ENCODE peak calls at places on chromosomes 5 and 9, in six cellular contexts. O, T, N, X, Q and W are unnamed samples. For H3K4me1, the result is how much of the 10 kb centered on the place peaks cover.

GRCh38 chr9:31334837-31335528 is 1049.5 kb upstream of the ACO1 start:
- DNase-seq in X (no peak), Q (no peak), N (no peak), T (no peak), O (no peak), W (no peak)

GRCh38 chr9:16705121-16705604 is 165.3 kb downstream of the BNC2 start:
- DNase-seq in O (peak), N (peak), X (peak), Q (no peak), T (peak), W (no peak)

GRCh38 chr9:18658764-18659705 is 185.1 kb downstream of the ADAMTSL1 start:
- DNase-seq in T (no peak), Q (no peak), O (no peak), N (no peak), X (no peak), W (no peak)

GRCh38 chr5:159975462-159976019 is 33.4 kb upstream of the TTC1 start:
- DNase-seq in N (no peak), X (no peak), T (no peak), O (peak), Q (no peak), W (no peak)

GRCh38 chr5:140240987-140241706 is 61.8 kb downstream of the PFDN1 start:
- DNase-seq in N (peak), T (peak), X (peak), O (peak), Q (no peak), W (no peak)

GRCh38 chr5:45101146-45101545 is 292.4 kb downstream of the MRPS30 start:
- DNase-seq in T (no peak), X (no peak), Q (no peak), O (no peak), N (no peak), W (no peak)

GRCh38 chr9:116870566-116870965 is 183.5 kb downstream of the TRIM32 start:
- DNase-seq in N (no peak), Q (no peak), O (no peak), X (no peak), T (no peak), W (no peak)

GRCh38 chr9:123513554-123513953 is 157.6 kb downstream of the CRB2 start:
- DNase-seq in T (no peak), O (no peak), X (no peak), N (no peak), Q (no peak), W (no peak)

GRCh38 chr9:136665704-136666363 is 3.1 kb downstream of the EGFL7 start:
- DNase-seq in T (no peak), N (no peak), X (peak), Q (no peak), O (no peak), W (no peak)

GRCh38 chr5:154072782-154073171 is 34.0 kb downstream of the MFAP3 start:
- DNase-seq in Q (no peak), X (peak), N (no peak), T (no peak), O (no peak), W (no peak)

GRCh38 chr9:114811301-114811700 is 5.5 kb upstream of the TNFSF15 start:
- DNase-seq in O (peak), Q (no peak), T (no peak), X (no peak), N (no peak), W (no peak)

GRCh38 chr5:177492841-177493240 is 4.6 kb downstream of the PDLIM7 start:
- DNase-seq in N (no peak), X (no peak), O (no peak), Q (no peak), T (peak), W (no peak)
- H3K4me1 ChIP-seq in N (under half), X (under half), O (under half), Q (under half), T (under half), W (under half)

GRCh38 chr9:22241024-22241423 is 205.6 kb upstream of the DMRTA1 start:
- DNase-seq in X (no peak), O (no peak), T (no peak), N (no peak), Q (no peak), W (no peak)
- H3K4me1 ChIP-seq in X (under half), O (under half), T (under half), N (under half), Q (under half), W (under half)

GRCh38 chr9:137761793-137762192 is 115.8 kb upstream of the CACNA1B start:
- DNase-seq in N (no peak), X (no peak), Q (no peak), O (no peak), T (no peak), W (no peak)

GRCh38 chr9:137759649-137760321 is 117.8 kb upstream of the CACNA1B start:
- DNase-seq in O (no peak), N (no peak), Q (no peak), T (no peak), X (no peak), W (no peak)

GRCh38 chr9:137760426-137760825 is 117.2 kb upstream of the CACNA1B start:
- DNase-seq in X (no peak), Q (no peak), T (no peak), O (no peak), N (no peak), W (no peak)

GRCh38 chr9:137762414-137763061 is 115.0 kb upstream of the CACNA1B start:
- DNase-seq in O (no peak), Q (no peak), T (no peak), X (no peak), N (no peak), W (no peak)

GRCh38 chr9:137761032-137761431 is 116.5 kb upstream of the CACNA1B start:
- DNase-seq in X (no peak), T (no peak), N (no peak), Q (peak), O (no peak), W (no peak)
- H3K4me1 ChIP-seq in X (under half), T (under half), N (under half), Q (under half), O (under half), W (under half)

GRCh38 chr9:1994180-1994579 is 21.0 kb upstream of the SMARCA2 start:
- DNase-seq in O (no peak), Q (no peak), X (no peak), N (no peak), T (no peak), W (no peak)
- H3K4me1 ChIP-seq in O (under half), Q (under half), X (under half), N (under half), T (under half), W (under half)

GRCh38 chr9:69175488-69175872 is 1.4 kb downstream of the TJP2 start:
- DNase-seq in O (no peak), Q (no peak), T (no peak), X (no peak), N (no peak), W (no peak)

GRCh38 chr9:69173497-69173890 is 583 bp upstream of the TJP2 start:
- DNase-seq in X (no peak), T (no peak), O (no peak), Q (no peak), N (no peak), W (no peak)

GRCh38 chr9:69172895-69173294 is 1.2 kb upstream of the TJP2 start:
- DNase-seq in O (no peak), N (no peak), Q (no peak), X (no peak), T (no peak), W (no peak)

GRCh38 chr9:69174645-69175487 is 789 bp downstream of the TJP2 start:
- DNase-seq in N (no peak), Q (no peak), T (peak), X (peak), O (peak), W (no peak)

DNA sequence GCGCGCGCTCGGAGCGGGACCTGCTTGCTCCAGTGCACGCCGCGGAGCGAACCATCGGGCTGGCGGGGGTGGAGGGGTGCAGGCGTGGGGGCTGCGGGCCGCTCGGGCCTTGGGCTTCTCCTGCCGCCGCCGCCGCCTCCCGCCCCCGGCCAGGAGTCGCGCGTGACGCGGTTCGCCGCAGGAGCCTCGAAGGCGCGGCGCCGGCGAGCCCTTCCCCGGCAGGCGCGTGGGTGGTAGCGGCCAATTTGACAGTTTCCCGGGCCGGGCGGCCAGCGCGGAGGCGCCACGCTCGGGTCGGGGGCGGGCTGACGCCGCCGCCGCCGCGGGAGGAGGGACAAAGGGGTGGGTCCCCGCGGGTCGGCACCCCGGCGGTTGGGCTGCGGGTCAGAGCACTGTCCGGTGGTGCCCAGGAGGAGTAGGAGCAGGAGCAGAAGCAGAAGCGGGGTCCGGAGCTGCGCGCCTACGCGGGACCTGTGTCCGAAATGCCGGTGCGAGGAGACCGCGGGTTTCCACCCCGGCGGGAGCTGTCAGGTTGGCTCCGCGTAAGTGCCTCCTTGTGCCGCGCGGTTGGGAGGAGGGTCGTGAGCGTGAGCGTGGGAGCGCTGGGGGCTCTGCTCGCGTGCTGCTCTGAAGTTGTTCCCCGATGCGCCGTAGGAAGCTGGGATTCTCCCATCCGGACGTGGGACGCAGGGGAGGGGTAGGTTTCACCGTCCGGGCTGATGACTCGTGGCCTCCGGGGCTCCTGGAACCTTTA is at the start of gene TJP2:
- DNase-seq in T (peak), X (peak), Q (peak), O (peak), N (peak), W (no peak)
- H3K4me1 ChIP-seq in T (under half), X (under half), Q (half or more), O (under half), N (half or more), W (half or more)

GRCh38 chr9:131654857-131655577 is 84.9 kb downstream of the RAPGEF1 start:
- DNase-seq in Q (no peak), N (no peak), T (no peak), O (peak), X (no peak), W (no peak)
- H3K4me1 ChIP-seq in Q (under half), N (half or more), T (half or more), O (half or more), X (under half), W (under half)

DNA sequence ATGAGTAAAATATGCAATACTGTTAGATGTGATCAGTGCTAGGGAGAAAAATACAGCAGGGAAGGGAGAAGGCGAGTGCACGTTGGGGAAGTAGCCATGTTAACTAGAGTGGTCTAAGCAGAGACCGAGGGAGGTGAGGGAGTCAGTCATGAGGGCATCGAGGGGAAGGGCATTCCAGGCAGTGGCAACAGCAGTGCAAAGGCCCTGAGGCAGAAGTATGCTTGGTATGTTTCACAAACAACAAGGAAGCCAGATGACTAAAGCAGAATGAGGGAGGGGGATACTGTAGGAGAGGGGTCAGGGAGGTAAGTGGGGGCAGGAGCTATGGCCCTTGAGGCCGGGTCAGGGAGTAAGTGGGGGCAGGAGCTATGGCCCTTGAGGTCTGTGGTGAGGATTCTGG is 123.3 kb upstream of the BOD1 start:
- DNase-seq in T (no peak), O (no peak), X (no peak), Q (no peak), N (no peak), W (no peak)
- H3K4me1 ChIP-seq in T (under half), O (under half), X (under half), Q (under half), N (under half), W (under half)

DNA sequence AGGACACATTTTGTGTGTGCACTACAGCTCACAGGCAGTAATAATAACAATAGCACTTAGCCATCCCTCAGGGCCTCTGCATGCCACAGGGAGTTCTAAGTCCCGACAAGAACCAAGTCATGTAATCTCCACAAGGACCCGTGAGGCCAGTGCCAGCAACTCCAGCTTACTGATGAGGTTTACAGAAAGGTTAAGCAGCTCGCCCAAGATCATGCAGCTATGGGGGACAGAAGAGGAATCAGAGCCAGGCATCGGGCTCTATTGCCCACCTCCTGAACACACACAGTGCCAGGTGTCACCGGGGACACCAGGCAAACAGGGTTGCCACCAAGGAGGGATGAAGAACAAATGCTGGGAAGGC is 91.4 kb downstream of the ROR2 start:
- DNase-seq in T (no peak), O (no peak), N (no peak), Q (no peak), X (no peak), W (no peak)
- H3K4me1 ChIP-seq in T (under half), O (under half), N (under half), Q (under half), X (under half), W (under half)